ENCODE peak calls at places on chromosomes 2 and 18, in nine cellular contexts. S is adrenal gland, Y is A549, T is heart left ventricle, W is H1, M is body of pancreas, K is ovary, U is Peyer's patch, I is prostate gland. E is an unnamed sample.

GRCh38 chr2:111662771-111663470 is 221.1 kb downstream of the ANAPC1 start:
- DNase-seq in S (peak; percentile 36), Y (no peak), T (no peak), W (no peak), M (no peak), K (no peak), U (no peak), I (no peak), E (no peak)

GRCh38 chr2:165952085-165952484 is 1.5 kb downstream of the TTC21B start:
- DNase-seq in S (no peak), Y (no peak), T (no peak), W (no peak), M (no peak), K (no peak), U (no peak), I (no peak), E (peak; percentile 20)

GRCh38 chr2:104872866-104873688 is 19.2 kb downstream of the POU3F3 start:
- DNase-seq in S (peak; percentile 68), Y (peak; percentile 74), T (peak; percentile 49), W (no peak), M (peak; percentile 79), K (no peak), U (peak; percentile 79), I (peak; percentile 56), E (peak; percentile 68)

GRCh38 chr18:40534748-40535147 is 1420.3 kb upstream of the PIK3C3 start:
- DNase-seq in S (no peak), Y (no peak), T (no peak), W (no peak), M (no peak), K (no peak), U (no peak), I (no peak), E (no peak)

GRCh38 chr2:229270551-229271410 is at the start of gene PID1:
- DNase-seq in S (no peak), Y (peak; percentile 27), T (peak; percentile 44), W (no peak), M (peak; percentile 42), K (peak; percentile 73), U (no peak), I (no peak), E (no peak)

GRCh38 chr2:20669609-20670314 is 2.8 kb downstream of the GDF7 start:
- DNase-seq in S (no peak), Y (no peak), T (no peak), W (no peak), M (no peak), K (no peak), U (no peak), I (no peak), E (no peak)

GRCh38 chr2:208358758-208359631 is 47.6 kb upstream of the PTH2R start:
- DNase-seq in S (no peak), Y (no peak), T (no peak), W (no peak), M (no peak), K (no peak), U (no peak), I (no peak), E (no peak)

GRCh38 chr2:6845312-6845711 is 20.4 kb downstream of the CMPK2 start:
- DNase-seq in S (no peak), Y (peak; percentile 35), T (no peak), W (no peak), M (no peak), K (no peak), U (no peak), I (no peak), E (peak; percentile 52)

GRCh38 chr2:8574196-8575010 is 107.5 kb upstream of the ID2 start:
- DNase-seq in S (peak; percentile 67), Y (no peak), T (no peak), W (no peak), M (peak; percentile 74), K (peak; percentile 18), U (peak; percentile 57), I (no peak), E (no peak)

GRCh38 chr2:10030311-10030736 is 13.0 kb upstream of the KLF11 start:
- DNase-seq in S (no peak), Y (no peak), T (no peak), W (no peak), M (no peak), K (no peak), U (peak; percentile 71), I (no peak), E (peak; percentile 58)

GRCh38 chr2:178280261-178280852 is 86.0 kb downstream of the OSBPL6 start:
- DNase-seq in S (peak; percentile 58), Y (peak; percentile 57), T (peak; percentile 27), W (no peak), M (peak; percentile 50), K (no peak), U (no peak), I (peak; percentile 39), E (peak; percentile 73)

GRCh38 chr2:55358451-55358850 is 61.2 kb downstream of the CCDC88A start:
- DNase-seq in S (no peak), Y (no peak), T (no peak), W (no peak), M (no peak), K (no peak), U (no peak), I (no peak), E (no peak)

GRCh38 chr2:112793449-112793978 is 9.2 kb upstream of the IL1A start:
- DNase-seq in S (no peak), Y (no peak), T (no peak), W (no peak), M (no peak), K (no peak), U (no peak), I (no peak), E (no peak)

GRCh38 chr2:42965196-42965595 is 172.8 kb upstream of the HAAO start:
- DNase-seq in S (no peak), Y (no peak), T (no peak), W (no peak), M (no peak), K (no peak), U (no peak), I (no peak), E (no peak)

GRCh38 chr2:190344275-190344827 is 962 bp downstream of the INPP1 start:
- DNase-seq in S (peak; percentile 88), Y (peak; percentile 71), T (peak; percentile 55), W (no peak), M (peak; percentile 66), K (no peak), U (peak; percentile 83), I (peak; percentile 60), E (no peak)

GRCh38 chr2:16653799-16654198 is 11.8 kb downstream of the CYRIA start:
- DNase-seq in S (no peak), Y (no peak), T (no peak), W (no peak), M (peak; percentile 48), K (no peak), U (peak; percentile 63), I (no peak), E (no peak)
- TF ChIP-seq POLR2A in S (no peak), Y (no peak), T (no peak), W (no peak), M (no peak), K (no peak), U (no peak), I (no peak), E (no peak)

DNA sequence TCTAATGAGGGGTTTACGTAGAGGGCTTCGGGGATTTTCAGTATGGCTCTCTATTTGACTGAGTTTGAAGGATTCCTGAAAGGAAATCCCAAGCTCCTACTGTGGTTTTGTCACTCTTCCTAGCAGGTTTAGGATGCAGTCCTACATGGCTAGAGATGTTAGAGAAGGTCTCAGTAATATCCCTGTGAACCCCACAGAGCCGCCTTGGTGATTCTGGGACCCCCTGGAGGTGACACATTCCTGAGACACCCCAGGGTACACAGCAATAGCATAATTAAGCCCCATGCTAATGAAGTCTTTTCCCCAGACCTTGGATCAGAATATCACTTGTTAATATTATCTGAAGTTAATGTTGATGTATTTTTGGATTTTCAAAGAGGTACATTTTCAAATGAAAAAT is 103.8 kb downstream of the SNTG2 start:
- DNase-seq in S (no peak), Y (no peak), T (no peak), W (no peak), M (no peak), K (no peak), U (no peak), I (no peak), E (no peak)
- H3K27ac ChIP-seq in S (no peak overlapping the region), Y (no peak overlapping the region), T (no peak overlapping the region), W (no peak overlapping the region), M (no peak overlapping the region), K (no peak overlapping the region), U (no peak overlapping the region), I (no peak overlapping the region), E (no peak overlapping the region)

GRCh38 chr2:231667096-231667427 is 41.3 kb upstream of the PTMA start:
- DNase-seq in S (no peak), Y (no peak), T (no peak), W (no peak), M (no peak), K (no peak), U (no peak), I (no peak), E (no peak)

GRCh38 chr2:231668981-231669380 is 39.3 kb upstream of the PTMA start:
- DNase-seq in S (no peak), Y (no peak), T (no peak), W (no peak), M (no peak), K (no peak), U (no peak), I (no peak), E (no peak)

GRCh38 chr2:231665208-231665921 is 43.0 kb upstream of the PTMA start:
- DNase-seq in S (no peak), Y (no peak), T (no peak), W (no peak), M (no peak), K (peak; percentile 42), U (no peak), I (no peak), E (no peak)

GRCh38 chr2:231666171-231667095 is 41.9 kb upstream of the PTMA start:
- DNase-seq in S (peak; percentile 95), Y (peak; percentile 97), T (peak; percentile 95), W (peak; percentile 94), M (peak; percentile 98), K (peak; percentile 85), U (peak; percentile 97), I (peak; percentile 74), E (peak; percentile 60)

DNA sequence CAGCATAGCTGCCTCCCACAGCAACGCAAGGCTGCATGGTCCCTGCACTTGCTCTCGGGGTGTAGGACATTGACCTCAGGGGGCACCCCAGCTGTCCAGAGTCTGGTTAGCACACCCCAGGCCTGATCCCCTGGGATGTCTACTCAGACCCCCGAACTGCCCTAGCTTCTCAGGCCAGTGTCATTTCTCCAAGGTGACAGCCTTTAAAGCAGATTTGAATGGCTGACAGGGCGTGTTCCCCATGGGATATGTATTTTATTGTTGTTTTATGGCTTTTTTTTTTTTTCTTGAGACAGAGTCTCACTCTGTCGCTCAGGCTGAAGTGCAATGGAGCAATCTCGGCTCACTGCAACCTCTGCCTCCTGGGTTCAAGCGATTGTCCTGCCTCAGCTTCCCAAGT is 40.8 kb upstream of the PTMA start:
- DNase-seq in S (no peak), Y (no peak), T (no peak), W (no peak), M (no peak), K (peak; percentile 31), U (peak; percentile 69), I (no peak), E (no peak)
- TF ChIP-seq POLR2A in S (no peak), Y (no peak), T (no peak), W (no peak), M (no peak), K (no peak), U (no peak), I (no peak), E (no peak)

DNA sequence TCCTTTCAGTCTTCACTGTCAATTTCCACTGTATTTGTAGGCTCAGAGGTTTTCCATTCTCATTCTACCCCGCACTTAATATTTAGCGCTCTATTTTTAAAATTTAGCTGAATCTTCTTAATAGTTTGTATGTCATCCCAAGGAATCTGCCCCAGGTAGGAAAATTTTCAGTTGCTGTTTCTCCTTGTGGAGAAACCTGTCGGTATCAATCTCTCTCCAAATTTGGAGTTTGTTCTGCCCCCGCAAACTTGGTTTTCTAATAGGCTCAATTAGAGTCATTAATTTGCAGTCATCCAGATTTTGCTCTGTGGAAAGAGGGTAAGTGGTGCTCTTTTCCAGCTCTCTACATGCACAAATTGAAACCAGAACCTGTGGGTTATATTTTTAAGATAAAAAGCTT is 87.6 kb downstream of the DNAH6 start:
- DNase-seq in S (no peak), Y (no peak), T (no peak), W (no peak), M (no peak), K (no peak), U (no peak), I (no peak), E (no peak)
- H3K27ac ChIP-seq in S (no peak overlapping the region), Y (no peak overlapping the region), T (no peak overlapping the region), W (no peak overlapping the region), M (no peak overlapping the region), K (no peak overlapping the region), U (no peak overlapping the region), I (no peak overlapping the region), E (no peak overlapping the region)